ENCODE peak calls at places on chromosomes 7 and 10, in nine cellular contexts. N is sigmoid colon, X is GM23338, I is transverse colon, G is HL-60, R is Panc1, V is suprapubic skin, Q is HepG2, P is endothelial cell of umbilical vein. F is an unnamed sample.
A peak's percentile ranks its signal among the peaks of the same experiment; 100 is the strongest.

GRCh38 chr7:44678468-44679179 is 70.0 kb upstream of the ZMIZ2 start:
- DNase-seq in V (no peak), Q (peak; percentile 83), G (peak; percentile 41), I (no peak), X (no peak), N (no peak), P (no peak), R (no peak), F (no peak)

GRCh38 chr10:132563485-132564248 is 26.1 kb downstream of the INPP5A start:
- DNase-seq in V (no peak), P (no peak), I (peak; percentile 39), R (no peak), G (no peak), X (peak; percentile 39), N (peak; percentile 75), Q (no peak), F (no peak)

GRCh38 chr7:140348161-140348849 is 50.0 kb downstream of the SLC37A3 start:
- DNase-seq in R (no peak), Q (no peak), N (no peak), V (no peak), X (no peak), G (no peak), P (no peak), I (no peak), F (no peak)

GRCh38 chr7:114652041-114652440 is 237.4 kb downstream of the FOXP2 start:
- DNase-seq in P (no peak), I (no peak), Q (no peak), N (no peak), R (no peak), X (no peak), V (no peak), G (no peak), F (no peak)

GRCh38 chr10:80927419-80928078 is 389.8 kb downstream of the SH2D4B start:
- DNase-seq in N (no peak), G (no peak), Q (no peak), I (no peak), R (no peak), V (no peak), X (no peak), P (no peak), F (no peak)

GRCh38 chr7:538764-539685 is 19.4 kb upstream of the PDGFA start:
- DNase-seq in R (no peak), X (peak; percentile 39), Q (peak; percentile 74), N (no peak), G (no peak), P (no peak), I (peak; percentile 65), V (no peak), F (no peak)

GRCh38 chr10:77899080-77899477 is 27.5 kb downstream of the DLG5 start:
- DNase-seq in X (no peak), N (no peak), P (no peak), V (no peak), G (no peak), R (no peak), I (peak; percentile 77), Q (no peak), F (no peak)

GRCh38 chr10:124627851-124628675 is 116.1 kb downstream of the FAM53B start:
- DNase-seq in N (no peak), Q (no peak), I (no peak), X (no peak), V (no peak), R (no peak), G (peak; percentile 42), P (no peak), F (no peak)

GRCh38 chr10:76430330-76430729 is 998.9 kb downstream of the LRMDA start:
- DNase-seq in G (no peak), V (no peak), N (no peak), R (no peak), I (no peak), X (no peak), P (peak; percentile 4), Q (no peak), F (no peak)

GRCh38 chr7:3042861-3043489 is 692 bp downstream of the CARD11 start:
- DNase-seq in I (peak; percentile 54), N (no peak), Q (no peak), V (no peak), X (peak; percentile 63), R (no peak), G (no peak), P (no peak), F (no peak)

GRCh38 chr7:42832672-42833071 is 79.2 kb downstream of the C7orf25 start:
- DNase-seq in X (no peak), Q (no peak), P (no peak), R (no peak), N (no peak), G (no peak), I (no peak), V (no peak), F (no peak)

GRCh38 chr10:62545155-62545554 is 171.0 kb downstream of the ZNF365 start:
- DNase-seq in P (peak; percentile 3), V (no peak), G (peak; percentile 17), Q (no peak), N (no peak), X (no peak), I (no peak), R (no peak), F (no peak)

GRCh38 chr10:12393831-12394230 is 44.5 kb downstream of the CAMK1D start:
- DNase-seq in R (no peak), G (no peak), I (no peak), P (no peak), N (no peak), Q (no peak), X (no peak), V (no peak), F (no peak)

GRCh38 chr7:84524714-84525694 is 330.4 kb upstream of the SEMA3A start:
- DNase-seq in V (peak; percentile 66), P (peak; percentile 74), R (no peak), G (no peak), N (peak; percentile 57), Q (no peak), I (no peak), X (no peak), F (no peak)

GRCh38 chr10:14456218-14456869 is 125.6 kb upstream of the FRMD4A start:
- DNase-seq in Q (no peak), N (no peak), X (no peak), G (no peak), P (no peak), R (no peak), V (no peak), I (no peak), F (no peak)

GRCh38 chr10:14456870-14457266 is 126.1 kb upstream of the FRMD4A start:
- DNase-seq in R (no peak), N (no peak), P (no peak), Q (no peak), V (no peak), X (no peak), G (no peak), I (no peak), F (no peak)

GRCh38 chr10:14451341-14451740 is 120.6 kb upstream of the FRMD4A start:
- DNase-seq in G (no peak), P (no peak), Q (no peak), R (no peak), X (no peak), I (no peak), N (no peak), V (no peak), F (no peak)

GRCh38 chr10:14453593-14453992 is 122.9 kb upstream of the FRMD4A start:
- DNase-seq in R (no peak), I (no peak), Q (no peak), V (no peak), N (no peak), G (no peak), P (no peak), X (no peak), F (no peak)

GRCh38 chr10:14454629-14455028 is 123.9 kb upstream of the FRMD4A start:
- DNase-seq in V (no peak), Q (no peak), X (peak; percentile 30), P (no peak), N (no peak), G (no peak), I (no peak), R (no peak), F (no peak)
- TF ChIP-seq CTCF in V (no peak), Q (no peak), X (no peak), P (no peak), N (no peak), G (no peak), I (no peak), R (no peak), F (no peak)

GRCh38 chr10:119396709-119397071 is 145.8 kb downstream of the RGS10 start:
- DNase-seq in X (no peak), P (no peak), R (no peak), V (no peak), N (no peak), I (no peak), Q (no peak), G (no peak), F (no peak)
- H3K27ac ChIP-seq in X (no peak overlapping the region), P (no peak overlapping the region), R (no peak overlapping the region), V (no peak overlapping the region), N (no peak overlapping the region), I (no peak overlapping the region), Q (no peak overlapping the region), G (no peak overlapping the region), F (no peak overlapping the region)

GRCh38 chr10:10794776-10795175 is 222.9 kb upstream of the CELF2 start:
- DNase-seq in G (no peak), R (no peak), P (no peak), I (no peak), V (no peak), N (no peak), X (no peak), Q (no peak), F (no peak)

GRCh38 chr10:10794056-10794455 is 223.6 kb upstream of the CELF2 start:
- DNase-seq in N (no peak), P (no peak), G (no peak), X (no peak), I (no peak), V (no peak), R (no peak), Q (no peak), F (no peak)

GRCh38 chr10:10791869-10792268 is 225.8 kb upstream of the CELF2 start:
- DNase-seq in I (no peak), X (no peak), G (no peak), R (no peak), V (no peak), N (no peak), P (no peak), Q (no peak), F (no peak)

GRCh38 chr10:10796061-10796773 is 221.5 kb upstream of the CELF2 start:
- DNase-seq in R (no peak), G (no peak), N (no peak), X (peak; percentile 6), I (no peak), Q (no peak), V (no peak), P (peak; percentile 80), F (no peak)

DNA sequence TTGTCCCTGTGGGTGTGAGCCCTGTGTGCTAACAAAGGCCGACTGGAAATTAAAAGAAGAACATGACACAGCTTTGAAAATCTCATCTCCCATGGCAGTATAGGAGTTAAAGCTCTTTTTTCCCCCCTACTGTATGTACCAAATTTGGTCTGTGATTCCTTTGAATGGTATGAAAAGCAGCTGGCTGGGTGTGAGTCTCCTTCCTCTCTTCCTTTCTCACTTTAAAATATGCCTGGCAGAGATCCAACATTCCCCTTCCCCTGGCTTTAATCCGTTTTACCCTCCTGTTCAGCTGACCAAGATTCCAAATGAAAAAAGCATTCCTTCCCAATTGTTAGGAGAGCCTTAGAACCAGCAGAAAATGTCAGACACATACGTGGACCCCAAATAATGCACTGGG is 225.0 kb upstream of the CELF2 start:
- DNase-seq in G (no peak), V (no peak), N (no peak), Q (no peak), R (no peak), I (no peak), X (peak; percentile 22), P (peak; percentile 89), F (no peak)
- TF ChIP-seq POLR2AphosphoS5 in G (no peak), V (no peak), N (no peak), Q (no peak), R (no peak), I (no peak), X (no peak), P (peak; percentile 77), F (no peak)

GRCh38 chr7:28383949-28384348 is 28.4 kb upstream of the CREB5 start:
- DNase-seq in V (no peak), P (no peak), G (no peak), N (no peak), I (no peak), R (no peak), X (no peak), Q (no peak), F (no peak)
- TF ChIP-seq CTCF in V (no peak), P (no peak), G (no peak), N (no peak), I (no peak), R (peak; percentile 17), X (no peak), Q (no peak), F (no peak)